ENCODE peak calls at places on chromosomes 4 and X, in ten cellular contexts. One of them, this sample, is unnamed.

GRCh38 chr4:116926631-116927295 is 158.6 kb downstream of the TRAM1L1 start:
- DNase-seq in tibial artery: no peak
- DNase-seq in CD8-positive, alpha-beta T cell: no peak
- DNase-seq in activated CD4-positive, alpha-beta T cell treated with anti-CD3 and anti-CD28 coated beads, Interleukin-2, amount 50 U/mL, for 24 hours: no peak
- DNase-seq in T1000: no peak
- DNase-seq in iPS DF 19.7: no peak
- DNase-seq in NCI-H1092 treated with DMSO at 0.1 percent for 48 hours: no peak
- DNase-seq in AG09319: no peak
- DNase-seq in T follicular helper cell: no peak
- DNase-seq in stimulated activated CD8-positive, alpha-beta memory T cell treated with anti-CD3 and anti-CD28 coated beads, Interleukin-12 subunit alpha, Interleukin-12 subunit beta, amount 100 ng/mL, for 4 hours: no peak
- DNase-seq in this sample: no peak

GRCh38 chr4:153553820-153554173 is 87.6 kb downstream of the TMEM131L start:
- DNase-seq in tibial artery: no peak
- DNase-seq in CD8-positive, alpha-beta T cell: no peak
- DNase-seq in activated CD4-positive, alpha-beta T cell treated with anti-CD3 and anti-CD28 coated beads, Interleukin-2, amount 50 U/mL, for 24 hours: no peak
- DNase-seq in T1000: no peak
- DNase-seq in iPS DF 19.7: no peak
- DNase-seq in NCI-H1092 treated with DMSO at 0.1 percent for 48 hours: no peak
- DNase-seq in AG09319: no peak
- DNase-seq in T follicular helper cell: no peak
- DNase-seq in stimulated activated CD8-positive, alpha-beta memory T cell treated with anti-CD3 and anti-CD28 coated beads, Interleukin-12 subunit alpha, Interleukin-12 subunit beta, amount 100 ng/mL, for 4 hours: no peak
- DNase-seq in this sample: no peak

GRCh38 chr4:101171747-101172146 is 175.6 kb downstream of the PPP3CA start:
- DNase-seq in tibial artery: no peak
- DNase-seq in CD8-positive, alpha-beta T cell: no peak
- DNase-seq in activated CD4-positive, alpha-beta T cell treated with anti-CD3 and anti-CD28 coated beads, Interleukin-2, amount 50 U/mL, for 24 hours: no peak
- DNase-seq in T1000: no peak
- DNase-seq in iPS DF 19.7: no peak
- DNase-seq in NCI-H1092 treated with DMSO at 0.1 percent for 48 hours: no peak
- DNase-seq in AG09319: no peak
- DNase-seq in T follicular helper cell: no peak
- DNase-seq in stimulated activated CD8-positive, alpha-beta memory T cell treated with anti-CD3 and anti-CD28 coated beads, Interleukin-12 subunit alpha, Interleukin-12 subunit beta, amount 100 ng/mL, for 4 hours: no peak
- DNase-seq in this sample: peak; percentile 46

GRCh38 chr4:86043755-86044592 is 315.9 kb downstream of the MAPK10 start:
- DNase-seq in tibial artery: no peak
- DNase-seq in CD8-positive, alpha-beta T cell: no peak
- DNase-seq in activated CD4-positive, alpha-beta T cell treated with anti-CD3 and anti-CD28 coated beads, Interleukin-2, amount 50 U/mL, for 24 hours: no peak
- DNase-seq in T1000: no peak
- DNase-seq in iPS DF 19.7: no peak
- DNase-seq in NCI-H1092 treated with DMSO at 0.1 percent for 48 hours: peak; percentile 57
- DNase-seq in AG09319: peak; percentile 18
- DNase-seq in T follicular helper cell: no peak
- DNase-seq in stimulated activated CD8-positive, alpha-beta memory T cell treated with anti-CD3 and anti-CD28 coated beads, Interleukin-12 subunit alpha, Interleukin-12 subunit beta, amount 100 ng/mL, for 4 hours: no peak
- DNase-seq in this sample: peak; percentile 77

GRCh38 chr4:187586892-187587291 is 408.7 kb upstream of the ZFP42 start:
- DNase-seq in tibial artery: no peak
- DNase-seq in CD8-positive, alpha-beta T cell: no peak
- DNase-seq in activated CD4-positive, alpha-beta T cell treated with anti-CD3 and anti-CD28 coated beads, Interleukin-2, amount 50 U/mL, for 24 hours: no peak
- DNase-seq in T1000: no peak
- DNase-seq in iPS DF 19.7: no peak
- DNase-seq in NCI-H1092 treated with DMSO at 0.1 percent for 48 hours: no peak
- DNase-seq in AG09319: no peak
- DNase-seq in T follicular helper cell: no peak
- DNase-seq in stimulated activated CD8-positive, alpha-beta memory T cell treated with anti-CD3 and anti-CD28 coated beads, Interleukin-12 subunit alpha, Interleukin-12 subunit beta, amount 100 ng/mL, for 4 hours: no peak
- DNase-seq in this sample: no peak

GRCh38 chrX:47093860-47094259 is 15.6 kb downstream of the RGN start:
- DNase-seq in tibial artery: no peak
- DNase-seq in CD8-positive, alpha-beta T cell: no peak
- DNase-seq in activated CD4-positive, alpha-beta T cell treated with anti-CD3 and anti-CD28 coated beads, Interleukin-2, amount 50 U/mL, for 24 hours: no peak
- DNase-seq in T1000: no peak
- DNase-seq in iPS DF 19.7: no peak
- DNase-seq in NCI-H1092 treated with DMSO at 0.1 percent for 48 hours: no peak
- DNase-seq in AG09319: no peak
- DNase-seq in T follicular helper cell: no peak
- DNase-seq in stimulated activated CD8-positive, alpha-beta memory T cell treated with anti-CD3 and anti-CD28 coated beads, Interleukin-12 subunit alpha, Interleukin-12 subunit beta, amount 100 ng/mL, for 4 hours: no peak
- DNase-seq in this sample: no peak

GRCh38 chrX:56817179-56817578 is 88.1 kb downstream of the NBDY start:
- DNase-seq in tibial artery: no peak
- DNase-seq in CD8-positive, alpha-beta T cell: no peak
- DNase-seq in activated CD4-positive, alpha-beta T cell treated with anti-CD3 and anti-CD28 coated beads, Interleukin-2, amount 50 U/mL, for 24 hours: no peak
- DNase-seq in T1000: no peak
- DNase-seq in iPS DF 19.7: no peak
- DNase-seq in NCI-H1092 treated with DMSO at 0.1 percent for 48 hours: no peak
- DNase-seq in AG09319: no peak
- DNase-seq in T follicular helper cell: no peak
- DNase-seq in stimulated activated CD8-positive, alpha-beta memory T cell treated with anti-CD3 and anti-CD28 coated beads, Interleukin-12 subunit alpha, Interleukin-12 subunit beta, amount 100 ng/mL, for 4 hours: no peak
- DNase-seq in this sample: no peak

GRCh38 chrX:119015407-119016242 is 41.2 kb downstream of the LONRF3 start:
- DNase-seq in tibial artery: peak; percentile 53
- DNase-seq in CD8-positive, alpha-beta T cell: no peak
- DNase-seq in activated CD4-positive, alpha-beta T cell treated with anti-CD3 and anti-CD28 coated beads, Interleukin-2, amount 50 U/mL, for 24 hours: no peak
- DNase-seq in T1000: peak; percentile 59
- DNase-seq in iPS DF 19.7: no peak
- DNase-seq in NCI-H1092 treated with DMSO at 0.1 percent for 48 hours: no peak
- DNase-seq in AG09319: peak; percentile 39
- DNase-seq in T follicular helper cell: no peak
- DNase-seq in stimulated activated CD8-positive, alpha-beta memory T cell treated with anti-CD3 and anti-CD28 coated beads, Interleukin-12 subunit alpha, Interleukin-12 subunit beta, amount 100 ng/mL, for 4 hours: no peak
- DNase-seq in this sample: peak; percentile 90

GRCh38 chrX:79375340-79375739 is 8.2 kb upstream of the ITM2A start:
- DNase-seq in tibial artery: no peak
- DNase-seq in CD8-positive, alpha-beta T cell: no peak
- DNase-seq in activated CD4-positive, alpha-beta T cell treated with anti-CD3 and anti-CD28 coated beads, Interleukin-2, amount 50 U/mL, for 24 hours: no peak
- DNase-seq in T1000: no peak
- DNase-seq in iPS DF 19.7: no peak
- DNase-seq in NCI-H1092 treated with DMSO at 0.1 percent for 48 hours: no peak
- DNase-seq in AG09319: no peak
- DNase-seq in T follicular helper cell: no peak
- DNase-seq in stimulated activated CD8-positive, alpha-beta memory T cell treated with anti-CD3 and anti-CD28 coated beads, Interleukin-12 subunit alpha, Interleukin-12 subunit beta, amount 100 ng/mL, for 4 hours: no peak
- DNase-seq in this sample: no peak

GRCh38 chr4:150367326-150367725 is 214.6 kb upstream of the MAB21L2 start:
- DNase-seq in tibial artery: no peak
- DNase-seq in CD8-positive, alpha-beta T cell: no peak
- DNase-seq in activated CD4-positive, alpha-beta T cell treated with anti-CD3 and anti-CD28 coated beads, Interleukin-2, amount 50 U/mL, for 24 hours: no peak
- DNase-seq in T1000: no peak
- DNase-seq in iPS DF 19.7: peak; percentile 63
- DNase-seq in NCI-H1092 treated with DMSO at 0.1 percent for 48 hours: peak; percentile 47
- DNase-seq in AG09319: no peak
- DNase-seq in T follicular helper cell: no peak
- DNase-seq in stimulated activated CD8-positive, alpha-beta memory T cell treated with anti-CD3 and anti-CD28 coated beads, Interleukin-12 subunit alpha, Interleukin-12 subunit beta, amount 100 ng/mL, for 4 hours: no peak
- DNase-seq in this sample: no peak

GRCh38 chr4:100208964-100209363 is 18.7 kb upstream of the DDIT4L start:
- DNase-seq in tibial artery: no peak
- DNase-seq in CD8-positive, alpha-beta T cell: no peak
- DNase-seq in activated CD4-positive, alpha-beta T cell treated with anti-CD3 and anti-CD28 coated beads, Interleukin-2, amount 50 U/mL, for 24 hours: no peak
- DNase-seq in T1000: no peak
- DNase-seq in iPS DF 19.7: no peak
- DNase-seq in NCI-H1092 treated with DMSO at 0.1 percent for 48 hours: no peak
- DNase-seq in AG09319: no peak
- DNase-seq in T follicular helper cell: no peak
- DNase-seq in stimulated activated CD8-positive, alpha-beta memory T cell treated with anti-CD3 and anti-CD28 coated beads, Interleukin-12 subunit alpha, Interleukin-12 subunit beta, amount 100 ng/mL, for 4 hours: no peak
- DNase-seq in this sample: no peak

GRCh38 chr4:186191266-186192067 is at the start of gene CYP4V2:
- DNase-seq in tibial artery: peak; percentile 82
- DNase-seq in CD8-positive, alpha-beta T cell: peak; percentile 86
- DNase-seq in activated CD4-positive, alpha-beta T cell treated with anti-CD3 and anti-CD28 coated beads, Interleukin-2, amount 50 U/mL, for 24 hours: peak; percentile 73
- DNase-seq in T1000: no peak
- DNase-seq in iPS DF 19.7: peak; percentile 48
- DNase-seq in NCI-H1092 treated with DMSO at 0.1 percent for 48 hours: peak; percentile 80
- DNase-seq in AG09319: peak; percentile 48
- DNase-seq in T follicular helper cell: peak; percentile 69
- DNase-seq in stimulated activated CD8-positive, alpha-beta memory T cell treated with anti-CD3 and anti-CD28 coated beads, Interleukin-12 subunit alpha, Interleukin-12 subunit beta, amount 100 ng/mL, for 4 hours: peak; percentile 79
- DNase-seq in this sample: peak; percentile 28

GRCh38 chr4:13325744-13326143 is 158.4 kb downstream of the RAB28 start:
- DNase-seq in tibial artery: no peak
- DNase-seq in CD8-positive, alpha-beta T cell: no peak
- DNase-seq in activated CD4-positive, alpha-beta T cell treated with anti-CD3 and anti-CD28 coated beads, Interleukin-2, amount 50 U/mL, for 24 hours: no peak
- DNase-seq in T1000: no peak
- DNase-seq in iPS DF 19.7: no peak
- DNase-seq in NCI-H1092 treated with DMSO at 0.1 percent for 48 hours: no peak
- DNase-seq in AG09319: no peak
- DNase-seq in T follicular helper cell: no peak
- DNase-seq in stimulated activated CD8-positive, alpha-beta memory T cell treated with anti-CD3 and anti-CD28 coated beads, Interleukin-12 subunit alpha, Interleukin-12 subunit beta, amount 100 ng/mL, for 4 hours: no peak
- DNase-seq in this sample: no peak

GRCh38 chr4:40240040-40240653 is 43.3 kb downstream of the RHOH start:
- DNase-seq in tibial artery: no peak
- DNase-seq in CD8-positive, alpha-beta T cell: no peak
- DNase-seq in activated CD4-positive, alpha-beta T cell treated with anti-CD3 and anti-CD28 coated beads, Interleukin-2, amount 50 U/mL, for 24 hours: no peak
- DNase-seq in T1000: no peak
- DNase-seq in iPS DF 19.7: no peak
- DNase-seq in NCI-H1092 treated with DMSO at 0.1 percent for 48 hours: no peak
- DNase-seq in AG09319: no peak
- DNase-seq in T follicular helper cell: no peak
- DNase-seq in stimulated activated CD8-positive, alpha-beta memory T cell treated with anti-CD3 and anti-CD28 coated beads, Interleukin-12 subunit alpha, Interleukin-12 subunit beta, amount 100 ng/mL, for 4 hours: no peak
- DNase-seq in this sample: peak; percentile 10

GRCh38 chr4:73607375-73608026 is 12.7 kb downstream of the RASSF6 start:
- DNase-seq in tibial artery: no peak
- DNase-seq in CD8-positive, alpha-beta T cell: no peak
- DNase-seq in activated CD4-positive, alpha-beta T cell treated with anti-CD3 and anti-CD28 coated beads, Interleukin-2, amount 50 U/mL, for 24 hours: no peak
- DNase-seq in T1000: no peak
- DNase-seq in iPS DF 19.7: no peak
- DNase-seq in NCI-H1092 treated with DMSO at 0.1 percent for 48 hours: peak; percentile 33
- DNase-seq in AG09319: no peak
- DNase-seq in T follicular helper cell: no peak
- DNase-seq in stimulated activated CD8-positive, alpha-beta memory T cell treated with anti-CD3 and anti-CD28 coated beads, Interleukin-12 subunit alpha, Interleukin-12 subunit beta, amount 100 ng/mL, for 4 hours: no peak
- DNase-seq in this sample: no peak

GRCh38 chrX:151206871-151207270 is 30.5 kb downstream of the GPR50 start:
- DNase-seq in tibial artery: no peak
- DNase-seq in CD8-positive, alpha-beta T cell: no peak
- DNase-seq in activated CD4-positive, alpha-beta T cell treated with anti-CD3 and anti-CD28 coated beads, Interleukin-2, amount 50 U/mL, for 24 hours: no peak
- DNase-seq in T1000: no peak
- DNase-seq in iPS DF 19.7: no peak
- DNase-seq in NCI-H1092 treated with DMSO at 0.1 percent for 48 hours: no peak
- DNase-seq in AG09319: no peak
- DNase-seq in T follicular helper cell: no peak
- DNase-seq in stimulated activated CD8-positive, alpha-beta memory T cell treated with anti-CD3 and anti-CD28 coated beads, Interleukin-12 subunit alpha, Interleukin-12 subunit beta, amount 100 ng/mL, for 4 hours: no peak
- DNase-seq in this sample: no peak

GRCh38 chr4:83556006-83556712 is 20.3 kb downstream of the GPAT3 start:
- DNase-seq in tibial artery: no peak
- DNase-seq in CD8-positive, alpha-beta T cell: no peak
- DNase-seq in activated CD4-positive, alpha-beta T cell treated with anti-CD3 and anti-CD28 coated beads, Interleukin-2, amount 50 U/mL, for 24 hours: no peak
- DNase-seq in T1000: no peak
- DNase-seq in iPS DF 19.7: no peak
- DNase-seq in NCI-H1092 treated with DMSO at 0.1 percent for 48 hours: no peak
- DNase-seq in AG09319: no peak
- DNase-seq in T follicular helper cell: no peak
- DNase-seq in stimulated activated CD8-positive, alpha-beta memory T cell treated with anti-CD3 and anti-CD28 coated beads, Interleukin-12 subunit alpha, Interleukin-12 subunit beta, amount 100 ng/mL, for 4 hours: no peak
- DNase-seq in this sample: no peak

GRCh38 chr4:15366660-15367059 is 61.2 kb upstream of the C1QTNF7 start:
- DNase-seq in tibial artery: peak; percentile 25
- DNase-seq in CD8-positive, alpha-beta T cell: no peak
- DNase-seq in activated CD4-positive, alpha-beta T cell treated with anti-CD3 and anti-CD28 coated beads, Interleukin-2, amount 50 U/mL, for 24 hours: no peak
- DNase-seq in T1000: no peak
- DNase-seq in iPS DF 19.7: no peak
- DNase-seq in NCI-H1092 treated with DMSO at 0.1 percent for 48 hours: no peak
- DNase-seq in AG09319: no peak
- DNase-seq in T follicular helper cell: no peak
- DNase-seq in stimulated activated CD8-positive, alpha-beta memory T cell treated with anti-CD3 and anti-CD28 coated beads, Interleukin-12 subunit alpha, Interleukin-12 subunit beta, amount 100 ng/mL, for 4 hours: no peak
- DNase-seq in this sample: no peak

GRCh38 chr4:143294310-143294709 is 42.4 kb upstream of the GAB1 start:
- DNase-seq in tibial artery: peak; percentile 66
- DNase-seq in CD8-positive, alpha-beta T cell: no peak
- DNase-seq in activated CD4-positive, alpha-beta T cell treated with anti-CD3 and anti-CD28 coated beads, Interleukin-2, amount 50 U/mL, for 24 hours: no peak
- DNase-seq in T1000: no peak
- DNase-seq in iPS DF 19.7: no peak
- DNase-seq in NCI-H1092 treated with DMSO at 0.1 percent for 48 hours: no peak
- DNase-seq in AG09319: peak; percentile 28
- DNase-seq in T follicular helper cell: no peak
- DNase-seq in stimulated activated CD8-positive, alpha-beta memory T cell treated with anti-CD3 and anti-CD28 coated beads, Interleukin-12 subunit alpha, Interleukin-12 subunit beta, amount 100 ng/mL, for 4 hours: no peak
- DNase-seq in this sample: no peak

GRCh38 chrX:15310117-15310516 is 5.3 kb downstream of the ASB11 start:
- DNase-seq in tibial artery: peak; percentile 57
- DNase-seq in CD8-positive, alpha-beta T cell: no peak
- DNase-seq in activated CD4-positive, alpha-beta T cell treated with anti-CD3 and anti-CD28 coated beads, Interleukin-2, amount 50 U/mL, for 24 hours: no peak
- DNase-seq in T1000: no peak
- DNase-seq in iPS DF 19.7: no peak
- DNase-seq in NCI-H1092 treated with DMSO at 0.1 percent for 48 hours: peak; percentile 74
- DNase-seq in AG09319: no peak
- DNase-seq in T follicular helper cell: no peak
- DNase-seq in stimulated activated CD8-positive, alpha-beta memory T cell treated with anti-CD3 and anti-CD28 coated beads, Interleukin-12 subunit alpha, Interleukin-12 subunit beta, amount 100 ng/mL, for 4 hours: no peak
- DNase-seq in this sample: peak; percentile 91

GRCh38 chr4:1500231-1500965 is 94.2 kb upstream of the NKX1-1 start:
- DNase-seq in tibial artery: no peak
- DNase-seq in CD8-positive, alpha-beta T cell: peak; percentile 11
- DNase-seq in activated CD4-positive, alpha-beta T cell treated with anti-CD3 and anti-CD28 coated beads, Interleukin-2, amount 50 U/mL, for 24 hours: no peak
- DNase-seq in T1000: no peak
- DNase-seq in iPS DF 19.7: no peak
- DNase-seq in NCI-H1092 treated with DMSO at 0.1 percent for 48 hours: no peak
- DNase-seq in AG09319: no peak
- DNase-seq in T follicular helper cell: no peak
- DNase-seq in stimulated activated CD8-positive, alpha-beta memory T cell treated with anti-CD3 and anti-CD28 coated beads, Interleukin-12 subunit alpha, Interleukin-12 subunit beta, amount 100 ng/mL, for 4 hours: no peak
- DNase-seq in this sample: no peak

GRCh38 chr4:142293536-142293935 is 552.6 kb downstream of the INPP4B start:
- DNase-seq in tibial artery: no peak
- DNase-seq in CD8-positive, alpha-beta T cell: no peak
- DNase-seq in activated CD4-positive, alpha-beta T cell treated with anti-CD3 and anti-CD28 coated beads, Interleukin-2, amount 50 U/mL, for 24 hours: no peak
- DNase-seq in T1000: no peak
- DNase-seq in iPS DF 19.7: no peak
- DNase-seq in NCI-H1092 treated with DMSO at 0.1 percent for 48 hours: no peak
- DNase-seq in AG09319: no peak
- DNase-seq in T follicular helper cell: no peak
- DNase-seq in stimulated activated CD8-positive, alpha-beta memory T cell treated with anti-CD3 and anti-CD28 coated beads, Interleukin-12 subunit alpha, Interleukin-12 subunit beta, amount 100 ng/mL, for 4 hours: no peak
- DNase-seq in this sample: no peak

GRCh38 chrX:16745659-16746058 is 26.2 kb downstream of the SYAP1 start:
- DNase-seq in tibial artery: no peak
- DNase-seq in CD8-positive, alpha-beta T cell: no peak
- DNase-seq in activated CD4-positive, alpha-beta T cell treated with anti-CD3 and anti-CD28 coated beads, Interleukin-2, amount 50 U/mL, for 24 hours: no peak
- DNase-seq in T1000: no peak
- DNase-seq in iPS DF 19.7: no peak
- DNase-seq in NCI-H1092 treated with DMSO at 0.1 percent for 48 hours: peak; percentile 67
- DNase-seq in AG09319: no peak
- DNase-seq in T follicular helper cell: no peak
- DNase-seq in stimulated activated CD8-positive, alpha-beta memory T cell treated with anti-CD3 and anti-CD28 coated beads, Interleukin-12 subunit alpha, Interleukin-12 subunit beta, amount 100 ng/mL, for 4 hours: no peak
- DNase-seq in this sample: no peak

GRCh38 chr4:98110214-98110613 is 33.1 kb downstream of the STPG2 start:
- DNase-seq in tibial artery: no peak
- DNase-seq in CD8-positive, alpha-beta T cell: no peak
- DNase-seq in activated CD4-positive, alpha-beta T cell treated with anti-CD3 and anti-CD28 coated beads, Interleukin-2, amount 50 U/mL, for 24 hours: no peak
- DNase-seq in T1000: no peak
- DNase-seq in iPS DF 19.7: no peak
- DNase-seq in NCI-H1092 treated with DMSO at 0.1 percent for 48 hours: no peak
- DNase-seq in AG09319: no peak
- DNase-seq in T follicular helper cell: no peak
- DNase-seq in stimulated activated CD8-positive, alpha-beta memory T cell treated with anti-CD3 and anti-CD28 coated beads, Interleukin-12 subunit alpha, Interleukin-12 subunit beta, amount 100 ng/mL, for 4 hours: no peak
- DNase-seq in this sample: no peak